ENCODE peak calls at places on chromosomes 5 and 9, in seven cellular contexts. O, Q, W, K, C, L and R are unnamed samples. For H3K9me3, the result is how much of the 10 kb centered on the place peaks cover.

GRCh38 chr5:143657814-143658395 is 154.1 kb upstream of the HMHB1 start:
- DNase-seq in O (no peak), Q (no peak), W (no peak), K (peak), C (no peak), L (peak), R (no peak)

GRCh38 chr5:31194458-31194808 is 947 bp downstream of the CDH6 start:
- DNase-seq in O (no peak), Q (no peak), W (no peak), K (peak), C (no peak), L (peak), R (no peak)

GRCh38 chr5:140145818-140146522 is 20.2 kb downstream of the IGIP start:
- DNase-seq in O (peak), Q (no peak), W (peak), K (peak), C (peak), L (peak), R (peak)

GRCh38 chr5:53201746-53202145 is 92.2 kb upstream of the MOCS2 start:
- DNase-seq in O (no peak), Q (no peak), W (no peak), K (no peak), C (no peak), L (peak), R (no peak)

GRCh38 chr9:97694768-97695167 is 2.4 kb downstream of the XPA start:
- DNase-seq in O (no peak), Q (no peak), W (no peak), K (no peak), C (no peak), L (no peak), R (no peak)

GRCh38 chr5:36417668-36418067 is 116.0 kb upstream of the RANBP3L start:
- DNase-seq in O (no peak), Q (no peak), W (no peak), K (no peak), C (no peak), L (no peak), R (no peak)

GRCh38 chr5:15021286-15022046 is 149.9 kb upstream of the ANKH start:
- DNase-seq in O (no peak), Q (no peak), W (no peak), K (peak), C (no peak), L (no peak), R (no peak)

GRCh38 chr9:127406799-127407504 is 10.0 kb downstream of the SLC2A8 start:
- DNase-seq in O (no peak), Q (no peak), W (no peak), K (no peak), C (no peak), L (no peak), R (no peak)

GRCh38 chr5:87302061-87302460 is 34.4 kb downstream of the RASA1 start:
- DNase-seq in O (no peak), Q (no peak), W (no peak), K (peak), C (no peak), L (no peak), R (no peak)

GRCh38 chr9:113403651-113404050 is 2.6 kb upstream of the ALAD start:
- DNase-seq in O (no peak), Q (no peak), W (no peak), K (no peak), C (no peak), L (no peak), R (no peak)

GRCh38 chr5:373710-374602 is 52.4 kb downstream of the AHRR start:
- DNase-seq in O (no peak), Q (no peak), W (no peak), K (peak), C (peak), L (no peak), R (peak)

GRCh38 chr5:96338624-96339023 is 94.4 kb downstream of the PCSK1 start:
- DNase-seq in O (peak), Q (no peak), W (no peak), K (no peak), C (peak), L (no peak), R (peak)

GRCh38 chr5:149740341-149740740 is 10.2 kb downstream of the PPARGC1B start:
- DNase-seq in O (no peak), Q (no peak), W (no peak), K (no peak), C (no peak), L (no peak), R (no peak)

GRCh38 chr9:109640232-109641078 is 139.5 kb upstream of the PALM2AKAP2 start:
- DNase-seq in O (peak), Q (no peak), W (peak), K (peak), C (peak), L (peak), R (no peak)

GRCh38 chr5:155368490-155368889 is 354.9 kb downstream of the KIF4B start:
- DNase-seq in O (no peak), Q (no peak), W (no peak), K (no peak), C (no peak), L (no peak), R (no peak)

GRCh38 chr9:112884721-112885120 is 6.0 kb downstream of the SLC46A2 start:
- DNase-seq in O (no peak), Q (no peak), W (no peak), K (no peak), C (no peak), L (no peak), R (no peak)

GRCh38 chr9:95517559-95517933 is 775 bp upstream of the PTCH1 start:
- DNase-seq in O (no peak), Q (no peak), W (no peak), K (no peak), C (no peak), L (no peak), R (no peak)
- H3K4me3 ChIP-seq in O (no peak), Q (no peak), W (peak), K (peak), C (no peak), L (no peak), R (no peak)

GRCh38 chr5:98557921-98558320 is 215.5 kb upstream of the RGMB start:
- DNase-seq in O (no peak), Q (no peak), W (no peak), K (peak), C (no peak), L (no peak), R (no peak)
- H3K9me3 ChIP-seq in O (under half), Q (under half), W (under half), K (under half), C (under half), L (under half), R (under half)

DNA sequence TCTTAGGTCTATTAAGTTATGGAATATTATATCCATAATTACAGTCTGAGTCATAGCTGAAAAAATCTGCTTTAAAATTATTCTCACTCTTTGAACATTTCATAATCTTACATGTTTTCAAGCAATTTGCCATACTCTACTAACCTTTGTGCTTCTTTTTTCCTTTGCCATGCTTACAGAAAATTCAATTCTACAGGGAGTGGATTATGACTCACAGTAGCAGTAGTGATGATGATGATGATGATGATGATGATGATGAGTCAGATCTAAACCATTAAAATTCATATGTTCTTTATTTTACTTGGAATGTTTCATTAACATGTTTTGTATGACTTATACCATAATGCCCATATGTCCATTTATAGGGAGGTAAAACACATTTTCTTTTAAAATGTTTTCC is 207.1 kb downstream of the VPS13A start:
- DNase-seq in O (no peak), Q (no peak), W (no peak), K (peak), C (no peak), L (no peak), R (no peak)
- H3K27ac ChIP-seq in O (no peak), Q (no peak), W (no peak), K (no peak), C (no peak), L (no peak), R (no peak)

DNA sequence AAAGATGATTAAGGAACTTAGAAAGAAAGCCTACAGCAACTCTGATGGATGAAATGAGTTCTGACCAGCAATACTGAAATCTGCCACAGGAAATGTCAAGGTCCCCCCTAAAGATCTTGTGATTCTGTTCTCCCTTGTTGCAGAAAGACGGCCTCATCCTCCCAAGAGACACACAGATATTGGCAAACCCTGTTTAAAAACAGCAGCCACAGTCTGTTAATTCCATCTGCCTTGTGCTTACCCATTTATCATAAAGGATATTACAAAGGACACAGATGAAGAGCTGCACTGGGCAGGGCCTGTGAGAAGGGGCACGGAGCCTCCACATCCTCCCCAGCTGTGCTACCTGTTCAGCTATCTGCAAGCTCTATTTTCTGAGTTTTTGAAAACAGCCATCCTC is 15.2 kb downstream of the RAPGEF1 start:
- DNase-seq in O (no peak), Q (no peak), W (no peak), K (no peak), C (no peak), L (no peak), R (no peak)
- H3K4me3 ChIP-seq in O (no peak), Q (no peak), W (no peak), K (no peak), C (no peak), L (no peak), R (no peak)

DNA sequence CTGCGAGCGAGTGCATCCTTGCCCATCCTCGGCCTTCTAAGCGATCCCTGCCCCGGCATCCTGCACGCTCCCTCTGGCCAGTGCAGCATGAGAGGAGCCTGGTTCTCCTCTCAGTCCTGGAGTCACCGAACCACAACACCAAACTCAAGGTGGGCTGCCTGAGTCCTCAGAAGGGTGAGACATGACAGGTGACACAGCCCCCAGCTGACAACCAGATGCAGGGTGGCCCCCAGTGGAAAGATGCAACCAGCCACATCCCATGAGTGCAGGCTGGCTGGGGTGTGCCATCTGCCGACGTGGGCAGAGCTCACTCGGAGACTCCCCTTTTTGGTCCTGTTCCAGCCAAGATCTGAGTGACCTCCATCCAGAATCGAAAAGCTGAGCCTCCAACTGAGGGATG is 58.4 kb downstream of the COL23A1 start:
- DNase-seq in O (no peak), Q (no peak), W (no peak), K (no peak), C (no peak), L (no peak), R (no peak)
- H3K9me3 ChIP-seq in O (under half), Q (under half), W (under half), K (under half), C (under half), L (under half), R (under half)

GRCh38 chr5:148717668-148718067 is 63.3 kb upstream of the HTR4 start:
- DNase-seq in O (no peak), Q (no peak), W (no peak), K (no peak), C (no peak), L (no peak), R (no peak)

GRCh38 chr5:148723143-148723542 is 68.8 kb upstream of the HTR4 start:
- DNase-seq in O (no peak), Q (no peak), W (no peak), K (no peak), C (no peak), L (no peak), R (no peak)

GRCh38 chr5:148725675-148726074 is 71.3 kb upstream of the HTR4 start:
- DNase-seq in O (no peak), Q (no peak), W (no peak), K (no peak), C (no peak), L (no peak), R (no peak)

GRCh38 chr5:148720257-148720656 is 65.9 kb upstream of the HTR4 start:
- DNase-seq in O (no peak), Q (no peak), W (no peak), K (no peak), C (no peak), L (no peak), R (no peak)
- H3K27ac ChIP-seq in O (no peak), Q (no peak), W (no peak), K (no peak), C (no peak), L (no peak), R (peak)

GRCh38 chr5:122313001-122313402 is 965 bp downstream of the SNCAIP start:
- DNase-seq in O (no peak), Q (no peak), W (peak), K (peak), C (peak), L (no peak), R (no peak)
- H3K4me3 ChIP-seq in O (no peak), Q (no peak), W (peak), K (peak), C (peak), L (no peak), R (peak)

DNA sequence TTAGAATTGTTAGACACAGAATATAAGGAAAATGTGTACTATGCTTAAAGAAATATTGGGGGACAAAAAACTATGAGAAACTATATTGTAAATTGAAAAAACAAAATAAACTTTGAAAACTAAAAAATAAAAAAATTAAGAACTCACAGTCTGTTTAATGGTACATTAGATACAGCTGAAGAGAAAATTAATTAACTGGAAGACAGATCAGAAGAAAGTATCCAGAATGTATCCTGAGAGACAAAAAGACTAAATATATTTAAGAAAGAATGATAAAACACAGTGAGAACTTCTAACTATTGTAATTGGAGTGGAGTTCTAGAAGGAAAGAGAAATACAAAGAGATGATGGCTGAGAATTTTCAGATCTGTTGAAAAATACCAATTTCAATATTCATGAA is 57.6 kb upstream of the SH3PXD2B start:
- DNase-seq in O (no peak), Q (no peak), W (no peak), K (no peak), C (no peak), L (no peak), R (no peak)
- H3K9me3 ChIP-seq in O (under half), Q (under half), W (under half), K (under half), C (under half), L (under half), R (under half)

GRCh38 chr5:75078035-75078434 is 25.7 kb upstream of the GCNT4 start:
- DNase-seq in O (no peak), Q (no peak), W (no peak), K (no peak), C (no peak), L (no peak), R (no peak)

GRCh38 chr5:75081510-75081909 is 29.2 kb upstream of the GCNT4 start:
- DNase-seq in O (no peak), Q (no peak), W (no peak), K (no peak), C (no peak), L (no peak), R (no peak)
- H3K27ac ChIP-seq in O (no peak), Q (no peak), W (no peak), K (no peak), C (no peak), L (no peak), R (no peak)